ENCODE peak calls at places on chromosomes 7 and 10, in five cellular contexts. One of them, this sample, is unnamed.

GRCh38 chr7:16083931-16084330 is 337.4 kb downstream of the CRPPA start:
- DNase-seq in neural progenitor cell: no peak
- DNase-seq in adrenal gland: no peak
- DNase-seq in progenitor cell of endocrine pancreas: no peak
- DNase-seq in WERI-Rb-1: no peak
- DNase-seq in this sample: no peak

GRCh38 chr7:109456116-109456515 is 886.4 kb downstream of the DNAJB9 start:
- DNase-seq in WERI-Rb-1: peak; percentile 7
- DNase-seq in progenitor cell of endocrine pancreas: no peak
- DNase-seq in adrenal gland: no peak
- DNase-seq in neural progenitor cell: peak; percentile 8
- DNase-seq in this sample: no peak

GRCh38 chr7:93442478-93443224 is 131.9 kb downstream of the CALCR start:
- DNase-seq in progenitor cell of endocrine pancreas: peak; percentile 16
- DNase-seq in adrenal gland: no peak
- DNase-seq in WERI-Rb-1: peak; percentile 36
- DNase-seq in neural progenitor cell: peak; percentile 61
- DNase-seq in this sample: no peak

GRCh38 chr7:127080576-127080975 is 172.2 kb downstream of the GRM8 start:
- DNase-seq in neural progenitor cell: peak; percentile 45
- DNase-seq in progenitor cell of endocrine pancreas: no peak
- DNase-seq in WERI-Rb-1: no peak
- DNase-seq in adrenal gland: no peak
- DNase-seq in this sample: no peak

GRCh38 chr10:44510716-44511115 is 125.8 kb upstream of the CXCL12 start:
- DNase-seq in adrenal gland: no peak
- DNase-seq in WERI-Rb-1: no peak
- DNase-seq in progenitor cell of endocrine pancreas: no peak
- DNase-seq in neural progenitor cell: no peak
- DNase-seq in this sample: no peak

GRCh38 chr7:130649004-130649790 is 19.4 kb downstream of the COPG2 start:
- DNase-seq in WERI-Rb-1: no peak
- DNase-seq in progenitor cell of endocrine pancreas: no peak
- DNase-seq in adrenal gland: no peak
- DNase-seq in neural progenitor cell: no peak
- DNase-seq in this sample: peak; percentile 49

GRCh38 chr7:15954671-15955354 is 268.3 kb upstream of the MEOX2 start:
- DNase-seq in progenitor cell of endocrine pancreas: no peak
- DNase-seq in WERI-Rb-1: no peak
- DNase-seq in adrenal gland: no peak
- DNase-seq in neural progenitor cell: no peak
- DNase-seq in this sample: no peak

GRCh38 chr7:77653572-77653971 is 42.7 kb upstream of the RSBN1L start:
- DNase-seq in WERI-Rb-1: peak; percentile 41
- DNase-seq in adrenal gland: peak; percentile 21
- DNase-seq in progenitor cell of endocrine pancreas: no peak
- DNase-seq in neural progenitor cell: no peak
- DNase-seq in this sample: no peak

GRCh38 chr10:29610876-29611647 is 23.7 kb downstream of the SVIL start:
- DNase-seq in adrenal gland: no peak
- DNase-seq in WERI-Rb-1: no peak
- DNase-seq in neural progenitor cell: no peak
- DNase-seq in progenitor cell of endocrine pancreas: no peak
- DNase-seq in this sample: no peak

GRCh38 chr7:29946428-29947186 is 43.0 kb downstream of the SCRN1 start:
- DNase-seq in progenitor cell of endocrine pancreas: no peak
- DNase-seq in neural progenitor cell: no peak
- DNase-seq in WERI-Rb-1: peak; percentile 24
- DNase-seq in adrenal gland: peak; percentile 68
- DNase-seq in this sample: no peak
- TF ChIP-seq CTCF in progenitor cell of endocrine pancreas: peak; percentile 41
- TF ChIP-seq CTCF in neural progenitor cell: peak; percentile 53
- TF ChIP-seq CTCF in WERI-Rb-1: peak; percentile 70
- TF ChIP-seq CTCF in adrenal gland: no peak
- TF ChIP-seq CTCF in this sample: no peak

GRCh38 chr7:25314729-25315267 is 86.5 kb upstream of the NPVF start:
- DNase-seq in WERI-Rb-1: no peak
- DNase-seq in progenitor cell of endocrine pancreas: no peak
- DNase-seq in neural progenitor cell: no peak
- DNase-seq in adrenal gland: no peak
- DNase-seq in this sample: no peak

GRCh38 chr7:25311346-25311745 is 83.1 kb upstream of the NPVF start:
- DNase-seq in adrenal gland: no peak
- DNase-seq in WERI-Rb-1: no peak
- DNase-seq in progenitor cell of endocrine pancreas: no peak
- DNase-seq in neural progenitor cell: no peak
- DNase-seq in this sample: no peak

GRCh38 chr7:25316366-25316765 is 88.1 kb upstream of the NPVF start:
- DNase-seq in adrenal gland: no peak
- DNase-seq in neural progenitor cell: no peak
- DNase-seq in WERI-Rb-1: no peak
- DNase-seq in progenitor cell of endocrine pancreas: no peak
- DNase-seq in this sample: no peak

GRCh38 chr7:25312968-25313367 is 84.7 kb upstream of the NPVF start:
- DNase-seq in progenitor cell of endocrine pancreas: no peak
- DNase-seq in WERI-Rb-1: no peak
- DNase-seq in adrenal gland: no peak
- DNase-seq in neural progenitor cell: no peak
- DNase-seq in this sample: no peak

DNA sequence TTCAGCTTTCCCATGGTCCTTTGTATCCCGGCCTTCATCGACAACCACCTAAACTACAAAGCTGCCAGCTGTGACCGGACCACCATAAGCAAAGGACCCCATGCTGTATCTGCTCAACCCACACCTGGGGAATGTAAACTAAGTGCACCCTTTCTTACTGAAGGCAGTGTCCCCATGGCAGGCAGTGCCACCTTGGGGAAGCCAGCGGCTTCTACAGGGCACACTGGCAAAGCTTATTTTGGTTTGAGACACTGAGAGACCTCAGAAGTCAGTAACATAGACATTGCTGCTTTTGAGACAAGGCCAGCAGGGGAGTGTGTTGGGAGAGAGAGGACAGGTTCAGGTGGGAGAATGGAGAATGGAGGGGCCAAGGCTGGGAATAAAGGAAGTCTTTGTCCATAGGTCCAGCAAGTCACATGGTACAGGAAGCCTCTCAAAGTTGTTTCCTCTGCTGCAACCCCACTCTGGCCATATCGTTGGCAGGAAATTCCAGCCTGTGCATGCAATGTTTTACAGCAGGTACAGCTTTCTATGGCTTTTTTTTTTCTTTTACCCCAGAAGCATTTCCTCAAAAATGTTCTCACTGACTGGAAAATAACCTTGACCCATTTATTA is 85.9 kb upstream of the NPVF start:
- DNase-seq in adrenal gland: no peak
- DNase-seq in neural progenitor cell: no peak
- DNase-seq in WERI-Rb-1: no peak
- DNase-seq in progenitor cell of endocrine pancreas: no peak
- DNase-seq in this sample: no peak
- TF ChIP-seq CTCF in adrenal gland: no peak
- TF ChIP-seq CTCF in neural progenitor cell: no peak
- TF ChIP-seq CTCF in WERI-Rb-1: no peak
- TF ChIP-seq CTCF in progenitor cell of endocrine pancreas: no peak
- TF ChIP-seq CTCF in this sample: no peak

DNA sequence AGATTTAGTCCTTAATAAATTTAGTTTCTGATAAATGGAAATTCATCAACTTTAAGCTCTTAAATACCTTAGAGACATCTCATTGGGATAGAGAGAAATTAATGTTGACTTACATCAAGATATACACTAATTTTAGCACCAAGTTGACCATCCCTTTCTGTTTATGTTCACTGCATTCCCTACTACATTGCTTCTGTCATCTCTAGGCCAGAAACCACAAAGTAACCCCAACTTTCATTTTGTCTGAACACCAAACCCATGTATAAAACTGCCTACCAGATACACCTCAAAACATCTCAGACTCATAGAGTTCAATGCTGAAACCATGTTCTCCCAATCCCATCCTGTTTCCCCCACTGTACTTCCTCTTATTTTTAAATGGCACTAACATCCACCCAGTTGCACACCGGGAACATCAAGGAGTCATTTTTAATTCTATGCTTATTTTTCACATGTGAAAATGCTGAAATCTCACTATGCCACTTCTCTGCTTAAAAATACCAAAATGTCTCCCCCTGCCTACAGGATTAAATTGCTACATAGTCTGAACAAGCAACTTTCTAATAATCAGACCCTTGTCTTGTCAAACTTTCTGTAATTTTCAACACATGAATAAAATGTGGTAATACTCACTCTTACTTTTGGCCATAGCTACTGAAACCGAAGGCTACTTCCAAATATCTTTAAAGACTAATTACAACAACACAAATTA is 201.6 kb downstream of the SEMA3D start:
- DNase-seq in progenitor cell of endocrine pancreas: no peak
- DNase-seq in adrenal gland: no peak
- DNase-seq in neural progenitor cell: no peak
- DNase-seq in WERI-Rb-1: no peak
- DNase-seq in this sample: no peak
- TF ChIP-seq CTCF in progenitor cell of endocrine pancreas: no peak
- TF ChIP-seq CTCF in adrenal gland: no peak
- TF ChIP-seq CTCF in neural progenitor cell: no peak
- TF ChIP-seq CTCF in WERI-Rb-1: no peak
- TF ChIP-seq CTCF in this sample: no peak

GRCh38 chr7:57789130-57789529 is 339.2 kb downstream of the ZNF716 start:
- DNase-seq in adrenal gland: peak; percentile 58
- DNase-seq in neural progenitor cell: no peak
- DNase-seq in WERI-Rb-1: peak; percentile 90
- DNase-seq in progenitor cell of endocrine pancreas: no peak
- DNase-seq in this sample: no peak
- TF ChIP-seq CTCF in adrenal gland: no peak
- TF ChIP-seq CTCF in neural progenitor cell: no peak
- TF ChIP-seq CTCF in WERI-Rb-1: no peak
- TF ChIP-seq CTCF in progenitor cell of endocrine pancreas: no peak
- TF ChIP-seq CTCF in this sample: no peak

GRCh38 chr7:84924341-84924740 is 262.5 kb downstream of the SEMA3D start:
- DNase-seq in progenitor cell of endocrine pancreas: no peak
- DNase-seq in WERI-Rb-1: no peak
- DNase-seq in adrenal gland: no peak
- DNase-seq in neural progenitor cell: no peak
- DNase-seq in this sample: no peak
- TF ChIP-seq CTCF in progenitor cell of endocrine pancreas: no peak
- TF ChIP-seq CTCF in WERI-Rb-1: no peak
- TF ChIP-seq CTCF in adrenal gland: no peak
- TF ChIP-seq CTCF in neural progenitor cell: no peak
- TF ChIP-seq CTCF in this sample: no peak

GRCh38 chr7:89332026-89332425 is 536.5 kb upstream of the TEX47 start:
- DNase-seq in WERI-Rb-1: no peak
- DNase-seq in neural progenitor cell: no peak
- DNase-seq in adrenal gland: no peak
- DNase-seq in progenitor cell of endocrine pancreas: no peak
- DNase-seq in this sample: no peak

GRCh38 chr7:89339748-89340147 is 544.2 kb upstream of the TEX47 start:
- DNase-seq in neural progenitor cell: no peak
- DNase-seq in adrenal gland: no peak
- DNase-seq in progenitor cell of endocrine pancreas: no peak
- DNase-seq in WERI-Rb-1: no peak
- DNase-seq in this sample: no peak

GRCh38 chr7:89335490-89335889 is 540.0 kb upstream of the TEX47 start:
- DNase-seq in progenitor cell of endocrine pancreas: no peak
- DNase-seq in WERI-Rb-1: no peak
- DNase-seq in neural progenitor cell: no peak
- DNase-seq in adrenal gland: no peak
- DNase-seq in this sample: no peak

GRCh38 chr7:89334785-89335184 is 539.2 kb upstream of the TEX47 start:
- DNase-seq in progenitor cell of endocrine pancreas: no peak
- DNase-seq in WERI-Rb-1: no peak
- DNase-seq in adrenal gland: no peak
- DNase-seq in neural progenitor cell: no peak
- DNase-seq in this sample: no peak
- TF ChIP-seq CTCF in progenitor cell of endocrine pancreas: peak; percentile 13
- TF ChIP-seq CTCF in WERI-Rb-1: peak; percentile 39
- TF ChIP-seq CTCF in adrenal gland: no peak
- TF ChIP-seq CTCF in neural progenitor cell: no peak
- TF ChIP-seq CTCF in this sample: no peak

This sample was measured in GM10248.